ENCODE peak calls at places on chromosomes 11 and 22, in six cellular contexts. One of them, this sample, is unnamed. For H3K36me3 and H3K4me1, the result is how much of the 10 kb centered on the place peaks cover.

GRCh38 chr22:35649636-35650250 is 1.5 kb downstream of the APOL6 start:
- DNase-seq in adipocyte: no peak
- DNase-seq in left ventricle myocardium inferior: no peak
- DNase-seq in CD4-positive, alpha-beta memory T cell: no peak
- DNase-seq in GM23338: no peak
- DNase-seq in naive thymus-derived CD4-positive, alpha-beta T cell: no peak
- DNase-seq in this sample: no peak

GRCh38 chr11:62445314-62445740 is 26.5 kb downstream of the SCGB1A1 start:
- DNase-seq in left ventricle myocardium inferior: peak
- DNase-seq in CD4-positive, alpha-beta memory T cell: no peak
- DNase-seq in adipocyte: peak
- DNase-seq in GM23338: no peak
- DNase-seq in naive thymus-derived CD4-positive, alpha-beta T cell: no peak
- DNase-seq in this sample: peak

GRCh38 chr22:40417041-40417440 is 46.6 kb downstream of the SGSM3 start:
- DNase-seq in left ventricle myocardium inferior: no peak
- DNase-seq in GM23338: no peak
- DNase-seq in adipocyte: no peak
- DNase-seq in CD4-positive, alpha-beta memory T cell: no peak
- DNase-seq in naive thymus-derived CD4-positive, alpha-beta T cell: no peak
- DNase-seq in this sample: no peak

GRCh38 chr11:77244277-77245014 is 57.0 kb downstream of the GDPD4 start:
- DNase-seq in GM23338: no peak
- DNase-seq in CD4-positive, alpha-beta memory T cell: no peak
- DNase-seq in adipocyte: peak
- DNase-seq in naive thymus-derived CD4-positive, alpha-beta T cell: no peak
- DNase-seq in left ventricle myocardium inferior: no peak
- DNase-seq in this sample: no peak

GRCh38 chr22:18965526-18966421 is 29.7 kb upstream of the PRODH start:
- DNase-seq in naive thymus-derived CD4-positive, alpha-beta T cell: no peak
- DNase-seq in GM23338: no peak
- DNase-seq in CD4-positive, alpha-beta memory T cell: no peak
- DNase-seq in adipocyte: no peak
- DNase-seq in left ventricle myocardium inferior: no peak
- DNase-seq in this sample: no peak

GRCh38 chr11:128624269-128625170 is 37.2 kb upstream of the ETS1 start:
- DNase-seq in naive thymus-derived CD4-positive, alpha-beta T cell: peak
- DNase-seq in GM23338: no peak
- DNase-seq in adipocyte: no peak
- DNase-seq in CD4-positive, alpha-beta memory T cell: peak
- DNase-seq in left ventricle myocardium inferior: no peak
- DNase-seq in this sample: peak

GRCh38 chr11:46305295-46305694 is 27.8 kb downstream of the CREB3L1 start:
- DNase-seq in CD4-positive, alpha-beta memory T cell: no peak
- DNase-seq in adipocyte: peak
- DNase-seq in left ventricle myocardium inferior: no peak
- DNase-seq in GM23338: no peak
- DNase-seq in naive thymus-derived CD4-positive, alpha-beta T cell: no peak
- DNase-seq in this sample: no peak

GRCh38 chr11:14529933-14530332 is 9.7 kb upstream of the PSMA1 start:
- DNase-seq in GM23338: no peak
- DNase-seq in CD4-positive, alpha-beta memory T cell: no peak
- DNase-seq in adipocyte: no peak
- DNase-seq in left ventricle myocardium inferior: no peak
- DNase-seq in naive thymus-derived CD4-positive, alpha-beta T cell: no peak
- DNase-seq in this sample: no peak

GRCh38 chr11:70205049-70205725 is 2.1 kb downstream of the FADD start:
- DNase-seq in adipocyte: no peak
- DNase-seq in naive thymus-derived CD4-positive, alpha-beta T cell: no peak
- DNase-seq in GM23338: no peak
- DNase-seq in CD4-positive, alpha-beta memory T cell: no peak
- DNase-seq in left ventricle myocardium inferior: no peak
- DNase-seq in this sample: no peak

GRCh38 chr11:61955416-61956135 is 5.4 kb downstream of the BEST1 start:
- DNase-seq in CD4-positive, alpha-beta memory T cell: peak
- DNase-seq in naive thymus-derived CD4-positive, alpha-beta T cell: peak
- DNase-seq in adipocyte: no peak
- DNase-seq in GM23338: peak
- DNase-seq in left ventricle myocardium inferior: no peak
- DNase-seq in this sample: peak

GRCh38 chr11:66363805-66364535 is 7.6 kb downstream of the SLC29A2 start:
- DNase-seq in CD4-positive, alpha-beta memory T cell: peak
- DNase-seq in GM23338: peak
- DNase-seq in left ventricle myocardium inferior: no peak
- DNase-seq in adipocyte: peak
- DNase-seq in naive thymus-derived CD4-positive, alpha-beta T cell: peak
- DNase-seq in this sample: peak

GRCh38 chr11:43614214-43614613 is 66.3 kb upstream of the HSD17B12 start:
- DNase-seq in left ventricle myocardium inferior: no peak
- DNase-seq in naive thymus-derived CD4-positive, alpha-beta T cell: no peak
- DNase-seq in CD4-positive, alpha-beta memory T cell: no peak
- DNase-seq in adipocyte: no peak
- DNase-seq in GM23338: no peak
- DNase-seq in this sample: no peak

GRCh38 chr11:113255096-113255495 is 59.3 kb upstream of the TTC12 start:
- DNase-seq in CD4-positive, alpha-beta memory T cell: no peak
- DNase-seq in GM23338: no peak
- DNase-seq in naive thymus-derived CD4-positive, alpha-beta T cell: no peak
- DNase-seq in left ventricle myocardium inferior: no peak
- DNase-seq in adipocyte: no peak
- DNase-seq in this sample: no peak

GRCh38 chr11:95264881-95265280 is 33.9 kb upstream of the SESN3 start:
- DNase-seq in GM23338: no peak
- DNase-seq in left ventricle myocardium inferior: no peak
- DNase-seq in adipocyte: no peak
- DNase-seq in CD4-positive, alpha-beta memory T cell: no peak
- DNase-seq in naive thymus-derived CD4-positive, alpha-beta T cell: no peak
- DNase-seq in this sample: no peak

GRCh38 chr11:65448074-65448417 is 25.4 kb downstream of the NEAT1 start:
- DNase-seq in CD4-positive, alpha-beta memory T cell: no peak
- DNase-seq in adipocyte: peak
- DNase-seq in naive thymus-derived CD4-positive, alpha-beta T cell: no peak
- DNase-seq in left ventricle myocardium inferior: no peak
- DNase-seq in GM23338: no peak
- DNase-seq in this sample: no peak

GRCh38 chr11:93545566-93545965 is 2.4 kb upstream of the SMCO4 start:
- DNase-seq in adipocyte: no peak
- DNase-seq in CD4-positive, alpha-beta memory T cell: no peak
- DNase-seq in naive thymus-derived CD4-positive, alpha-beta T cell: no peak
- DNase-seq in left ventricle myocardium inferior: no peak
- DNase-seq in GM23338: no peak
- DNase-seq in this sample: no peak

GRCh38 chr11:249062-249461 is 12.3 kb downstream of the PSMD13 start:
- DNase-seq in naive thymus-derived CD4-positive, alpha-beta T cell: no peak
- DNase-seq in GM23338: no peak
- DNase-seq in CD4-positive, alpha-beta memory T cell: no peak
- DNase-seq in left ventricle myocardium inferior: no peak
- DNase-seq in adipocyte: no peak
- DNase-seq in this sample: no peak

GRCh38 chr11:3002871-3003270 is 10.7 kb upstream of the NAP1L4 start:
- DNase-seq in adipocyte: no peak
- DNase-seq in CD4-positive, alpha-beta memory T cell: no peak
- DNase-seq in left ventricle myocardium inferior: no peak
- DNase-seq in naive thymus-derived CD4-positive, alpha-beta T cell: no peak
- DNase-seq in GM23338: no peak
- DNase-seq in this sample: no peak
- H3K36me3 ChIP-seq in adipocyte: half or more
- H3K36me3 ChIP-seq in CD4-positive, alpha-beta memory T cell: half or more
- H3K36me3 ChIP-seq in left ventricle myocardium inferior: half or more
- H3K36me3 ChIP-seq in naive thymus-derived CD4-positive, alpha-beta T cell: under half
- H3K36me3 ChIP-seq in GM23338: under half
- H3K36me3 ChIP-seq in this sample: under half

GRCh38 chr11:34192481-34193401 is 87.3 kb downstream of the NAT10 start:
- DNase-seq in left ventricle myocardium inferior: peak
- DNase-seq in naive thymus-derived CD4-positive, alpha-beta T cell: no peak
- DNase-seq in CD4-positive, alpha-beta memory T cell: no peak
- DNase-seq in GM23338: no peak
- DNase-seq in adipocyte: peak
- DNase-seq in this sample: no peak
- H3K4me3 ChIP-seq in left ventricle myocardium inferior: no peak
- H3K4me3 ChIP-seq in naive thymus-derived CD4-positive, alpha-beta T cell: no peak
- H3K4me3 ChIP-seq in CD4-positive, alpha-beta memory T cell: no peak
- H3K4me3 ChIP-seq in GM23338: no peak
- H3K4me3 ChIP-seq in adipocyte: peak
- H3K4me3 ChIP-seq in this sample: no peak

GRCh38 chr11:35139883-35140282 is 912 bp downstream of the CD44 start:
- DNase-seq in CD4-positive, alpha-beta memory T cell: no peak
- DNase-seq in adipocyte: peak
- DNase-seq in naive thymus-derived CD4-positive, alpha-beta T cell: no peak
- DNase-seq in GM23338: no peak
- DNase-seq in left ventricle myocardium inferior: no peak
- DNase-seq in this sample: no peak
- H3K4me1 ChIP-seq in CD4-positive, alpha-beta memory T cell: under half
- H3K4me1 ChIP-seq in adipocyte: under half
- H3K4me1 ChIP-seq in naive thymus-derived CD4-positive, alpha-beta T cell: under half
- H3K4me1 ChIP-seq in GM23338: under half
- H3K4me1 ChIP-seq in left ventricle myocardium inferior: under half
- H3K4me1 ChIP-seq in this sample: under half

GRCh38 chr11:112042961-112043304 is 17.7 kb downstream of the DLAT start:
- DNase-seq in CD4-positive, alpha-beta memory T cell: no peak
- DNase-seq in left ventricle myocardium inferior: no peak
- DNase-seq in adipocyte: no peak
- DNase-seq in naive thymus-derived CD4-positive, alpha-beta T cell: no peak
- DNase-seq in GM23338: no peak
- DNase-seq in this sample: no peak
- H3K36me3 ChIP-seq in CD4-positive, alpha-beta memory T cell: under half
- H3K36me3 ChIP-seq in left ventricle myocardium inferior: half or more
- H3K36me3 ChIP-seq in adipocyte: half or more
- H3K36me3 ChIP-seq in naive thymus-derived CD4-positive, alpha-beta T cell: under half
- H3K36me3 ChIP-seq in GM23338: half or more
- H3K36me3 ChIP-seq in this sample: under half

GRCh38 chr11:32101791-32102190 is 10.9 kb downstream of the RCN1 start:
- DNase-seq in adipocyte: no peak
- DNase-seq in naive thymus-derived CD4-positive, alpha-beta T cell: no peak
- DNase-seq in GM23338: no peak
- DNase-seq in left ventricle myocardium inferior: no peak
- DNase-seq in CD4-positive, alpha-beta memory T cell: no peak
- DNase-seq in this sample: no peak
- H3K4me3 ChIP-seq in adipocyte: no peak
- H3K4me3 ChIP-seq in naive thymus-derived CD4-positive, alpha-beta T cell: no peak
- H3K4me3 ChIP-seq in GM23338: no peak
- H3K4me3 ChIP-seq in left ventricle myocardium inferior: no peak
- H3K4me3 ChIP-seq in CD4-positive, alpha-beta memory T cell: no peak
- H3K4me3 ChIP-seq in this sample: no peak

GRCh38 chr22:22935056-22935545 is 47.5 kb downstream of the IGLL5 start:
- DNase-seq in CD4-positive, alpha-beta memory T cell: no peak
- DNase-seq in GM23338: no peak
- DNase-seq in left ventricle myocardium inferior: no peak
- DNase-seq in adipocyte: no peak
- DNase-seq in naive thymus-derived CD4-positive, alpha-beta T cell: no peak
- DNase-seq in this sample: no peak
- H3K4me1 ChIP-seq in CD4-positive, alpha-beta memory T cell: under half
- H3K4me1 ChIP-seq in GM23338: under half
- H3K4me1 ChIP-seq in left ventricle myocardium inferior: under half
- H3K4me1 ChIP-seq in adipocyte: under half
- H3K4me1 ChIP-seq in naive thymus-derived CD4-positive, alpha-beta T cell: under half
- H3K4me1 ChIP-seq in this sample: under half